ENCODE peak calls at places on chromosomes 5 and 9, in six cellular contexts. A is left lung, S is tibial nerve, X is pancreas, V is RWPE1, F is left ventricle myocardium inferior. D is an unnamed sample.

GRCh38 chr9:96199006-96199405 is 103.0 kb downstream of the HSD17B3 start:
- DNase-seq in F (no peak), A (no peak), V (no peak), S (no peak), X (no peak), D (no peak)

GRCh38 chr5:139457653-139458306 is 4.8 kb downstream of the ECSCR start:
- DNase-seq in A (no peak), X (no peak), V (no peak), S (no peak), F (no peak), D (no peak)

GRCh38 chr9:83281306-83282255 is 218.6 kb upstream of the RASEF start:
- DNase-seq in X (peak), V (peak), S (no peak), F (no peak), A (no peak), D (peak)

GRCh38 chr5:40486437-40487270 is 193.1 kb upstream of the PTGER4 start:
- DNase-seq in V (no peak), X (no peak), A (no peak), F (no peak), S (no peak), D (peak)

GRCh38 chr9:121185178-121185745 is 16.4 kb downstream of the RAB14 start:
- DNase-seq in F (no peak), X (no peak), V (no peak), S (no peak), A (no peak), D (no peak)

GRCh38 chr5:72244862-72245371 is 75.1 kb downstream of the MRPS27 start:
- DNase-seq in S (no peak), F (no peak), X (peak), V (peak), A (no peak), D (peak)

GRCh38 chr5:177509361-177509951 is at the start of gene DOK3:
- DNase-seq in V (no peak), X (peak), S (no peak), F (peak), A (peak), D (no peak)

GRCh38 chr9:132644251-132644650 is 25.5 kb downstream of the DDX31 start:
- DNase-seq in V (no peak), F (no peak), A (no peak), S (no peak), X (no peak), D (no peak)

GRCh38 chr5:159032656-159033350 is 66.9 kb downstream of the EBF1 start:
- DNase-seq in A (no peak), S (no peak), F (no peak), X (no peak), V (no peak), D (no peak)
- H3K27ac ChIP-seq in A (no peak), S (peak), F (peak), X (no peak), V (no peak), D (no peak)

DNA sequence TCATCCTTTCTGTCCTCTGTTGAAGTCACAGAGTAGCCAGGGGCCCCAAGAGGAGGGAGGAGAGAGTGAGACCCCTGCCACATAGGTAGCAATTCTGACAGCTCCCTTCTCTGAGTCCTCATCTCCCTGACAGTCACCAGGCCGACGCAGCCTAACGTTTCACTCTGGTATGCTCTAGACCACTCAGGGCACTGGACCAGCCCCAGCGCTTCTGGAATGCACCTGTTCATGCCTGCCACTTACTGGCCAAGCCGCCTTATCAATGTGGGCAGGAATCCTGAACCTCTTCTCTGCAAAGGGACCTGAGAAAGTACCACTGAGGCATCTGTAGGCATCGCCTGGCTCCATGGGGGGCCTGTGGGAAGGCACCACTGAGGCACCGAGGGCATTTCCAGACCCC is 50.2 kb downstream of the SECISBP2 start:
- DNase-seq in S (no peak), F (no peak), X (no peak), A (no peak), V (no peak), D (no peak)
- H3K27ac ChIP-seq in S (no peak), F (no peak), X (no peak), A (no peak), V (no peak), D (no peak)

DNA sequence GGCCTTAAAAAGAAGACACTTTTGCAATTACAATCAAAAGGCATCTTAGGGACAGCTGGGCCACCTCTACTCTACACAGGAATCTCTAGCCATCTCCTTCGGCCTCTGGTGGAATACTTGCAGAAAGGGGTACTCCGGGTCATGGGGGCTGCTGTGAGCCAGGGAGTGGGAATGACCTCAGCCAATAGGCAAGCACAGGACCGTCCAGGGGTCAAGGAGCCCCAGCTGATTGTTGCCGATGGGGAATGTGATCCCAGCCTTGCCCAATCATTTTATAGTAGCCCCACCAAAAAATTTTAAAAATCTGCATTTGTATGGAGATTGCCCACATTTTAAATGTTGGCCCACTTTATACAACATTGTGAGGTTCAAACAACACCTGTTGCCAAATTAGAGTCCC is 16.9 kb upstream of the SLC36A3 start:
- DNase-seq in A (no peak), V (no peak), X (no peak), F (no peak), S (no peak), D (no peak)
- H3K27ac ChIP-seq in A (no peak), V (no peak), X (no peak), F (no peak), S (no peak), D (no peak)

GRCh38 chr9:129317179-129318011 is 139.3 kb upstream of the IER5L start:
- DNase-seq in A (no peak), S (peak), F (no peak), X (no peak), V (peak), D (peak)
- H3K27ac ChIP-seq in A (peak), S (peak), F (peak), X (no peak), V (peak), D (no peak)

DNA sequence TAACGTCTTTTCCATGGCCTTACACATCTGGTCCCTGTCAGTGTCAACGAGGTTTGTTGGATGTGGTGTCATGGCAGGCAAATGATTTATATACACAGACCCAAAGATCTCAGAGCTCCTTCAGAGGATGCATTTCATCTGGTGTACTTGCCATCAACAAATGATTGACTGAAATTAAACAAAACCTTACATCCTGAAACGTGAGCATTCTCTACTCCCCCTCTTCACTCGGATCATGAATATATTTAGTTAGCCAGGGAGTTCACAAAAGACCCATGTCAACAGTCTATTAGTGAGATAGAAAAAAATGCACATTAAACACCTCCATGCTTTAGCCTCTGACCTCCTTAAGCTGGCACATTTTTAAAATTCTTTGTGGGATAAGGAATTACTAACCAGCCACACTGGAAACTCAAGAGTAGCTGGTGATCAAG is 215.6 kb downstream of the EFNA5 start:
- DNase-seq in F (no peak), A (no peak), V (peak), S (no peak), X (no peak), D (peak)
- H3K27ac ChIP-seq in F (no peak), A (no peak), V (no peak), S (no peak), X (no peak), D (no peak)

GRCh38 chr5:79259383-79259782 is 23.5 kb downstream of the JMY start:
- DNase-seq in A (no peak), S (no peak), F (no peak), X (no peak), V (no peak), D (no peak)

GRCh38 chr5:79257314-79257713 is 21.4 kb downstream of the JMY start:
- DNase-seq in S (no peak), X (no peak), F (no peak), V (no peak), A (no peak), D (no peak)

GRCh38 chr5:79256563-79256962 is 20.6 kb downstream of the JMY start:
- DNase-seq in V (no peak), S (no peak), A (no peak), F (no peak), X (no peak), D (no peak)

GRCh38 chr5:79258801-79259200 is 22.9 kb downstream of the JMY start:
- DNase-seq in A (no peak), X (no peak), V (no peak), S (no peak), F (no peak), D (no peak)

DNA sequence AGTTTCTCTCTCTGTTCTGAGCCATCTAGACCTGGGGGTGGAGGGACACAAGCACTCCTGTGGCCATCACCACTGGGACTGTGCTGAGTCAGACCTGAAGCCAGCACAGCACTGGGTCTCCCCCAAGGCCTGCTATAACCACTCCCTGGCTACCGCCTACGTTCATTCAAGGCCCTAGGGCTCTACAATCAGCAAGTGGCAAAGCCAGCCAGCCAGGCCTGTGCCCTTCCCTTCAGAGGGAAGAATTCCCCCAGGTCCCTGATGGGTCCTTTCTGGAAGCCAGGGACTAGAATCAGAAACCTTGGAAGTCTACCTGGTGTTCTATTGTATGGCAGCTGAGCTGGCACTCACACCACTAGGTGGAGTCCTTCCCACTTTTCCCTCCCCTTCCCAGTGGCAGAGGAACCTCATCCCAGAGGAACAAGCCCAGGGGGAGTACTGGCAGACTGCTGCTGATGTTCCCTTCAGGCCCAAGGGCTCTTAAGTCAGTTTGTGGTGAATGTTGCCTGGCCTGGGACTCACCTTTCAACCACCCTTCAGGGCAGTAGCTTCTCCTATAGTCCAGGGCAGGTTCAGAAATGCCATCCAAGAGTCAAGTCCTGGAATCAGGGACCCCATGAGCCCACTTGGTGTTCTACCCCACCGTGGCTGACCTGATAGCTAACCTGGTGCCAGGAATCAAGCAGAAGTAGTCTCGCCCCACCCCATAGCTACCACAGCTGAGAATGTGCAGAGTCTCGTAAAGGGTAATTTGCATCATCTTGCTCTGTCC is 20.0 kb downstream of the JMY start:
- DNase-seq in F (no peak), V (peak), X (peak), A (no peak), S (no peak), D (peak)
- H3K27ac ChIP-seq in F (no peak), V (no peak), X (no peak), A (no peak), S (no peak), D (no peak)

D was measured in fibroblast of lung.